ENCODE peak calls at places on chromosomes 2 and 18, in five cellular contexts. R is cardiac muscle cell, G is astrocyte, W is transverse colon, D is aorta. O is an unnamed sample. For H3K36me3 and H3K27me3, the result is how much of the 10 kb centered on the place peaks cover.

GRCh38 chr2:181306785-181307184 is 150.4 kb upstream of the ITGA4 start:
- DNase-seq in G (no peak), W (no peak), D (no peak), R (no peak), O (no peak)

GRCh38 chr18:55096261-55097026 is 137.2 kb upstream of the CCDC68 start:
- DNase-seq in G (peak), D (no peak), R (peak), W (peak), O (no peak)

GRCh38 chr18:46668135-46668534 is 11.1 kb upstream of the LOXHD1 start:
- DNase-seq in W (no peak), R (no peak), G (no peak), D (peak), O (no peak)

GRCh38 chr2:196143641-196144236 is 27.6 kb downstream of the STK17B start:
- DNase-seq in G (peak), W (no peak), D (no peak), R (no peak), O (no peak)

GRCh38 chr2:33354981-33355380 is 121.5 kb upstream of the RASGRP3 start:
- DNase-seq in W (no peak), R (peak), G (peak), D (no peak), O (no peak)

GRCh38 chr2:71667256-71668182 is 214.2 kb downstream of the DYSF start:
- DNase-seq in G (no peak), R (no peak), D (peak), W (no peak), O (no peak)

GRCh38 chr2:161166538-161167409 is 6.5 kb downstream of the TANK start:
- DNase-seq in W (no peak), G (peak), D (no peak), R (no peak), O (peak)

GRCh38 chr2:224938670-224939309 is 103.5 kb downstream of the DOCK10 start:
- DNase-seq in R (peak), G (peak), D (no peak), W (no peak), O (no peak)

GRCh38 chr18:6024740-6025139 is 129.4 kb upstream of the TMEM200C start:
- DNase-seq in G (no peak), D (no peak), W (no peak), R (no peak), O (no peak)

GRCh38 chr2:239545741-239546392 is 145.0 kb upstream of the HDAC4 start:
- DNase-seq in R (no peak), W (no peak), D (peak), G (no peak), O (no peak)

GRCh38 chr2:160401895-160402294 is 91.7 kb downstream of the RBMS1 start:
- DNase-seq in D (no peak), G (no peak), W (no peak), R (no peak), O (no peak)

GRCh38 chr2:143219266-143219665 is 90.0 kb downstream of the ARHGAP15 start:
- DNase-seq in G (no peak), D (no peak), W (no peak), R (no peak), O (no peak)

GRCh38 chr2:239273280-239274234 is 127.3 kb downstream of the HDAC4 start:
- DNase-seq in G (no peak), D (peak), R (no peak), W (peak), O (no peak)

GRCh38 chr2:25929789-25930473 is 51.6 kb upstream of the ASXL2 start:
- DNase-seq in D (no peak), R (no peak), W (no peak), G (no peak), O (no peak)

GRCh38 chr18:46660955-46661749 is 4.1 kb upstream of the LOXHD1 start:
- DNase-seq in R (peak), W (no peak), D (peak), G (peak), O (no peak)

GRCh38 chr2:96872591-96873349 is 2.9 kb upstream of the SEMA4C start:
- DNase-seq in D (peak), W (no peak), R (peak), G (peak), O (no peak)

GRCh38 chr18:33612632-33613031 is 34.6 kb downstream of the ASXL3 start:
- DNase-seq in G (no peak), W (no peak), D (no peak), R (no peak), O (no peak)

GRCh38 chr2:70552501-70553333 is 909 bp downstream of the TGFA start:
- DNase-seq in D (no peak), W (peak), G (no peak), R (no peak), O (no peak)

GRCh38 chr2:49251766-49252165 is 97.5 kb upstream of the FSHR start:
- DNase-seq in G (peak), R (peak), D (no peak), W (no peak), O (peak)

GRCh38 chr2:161090401-161090800 is 69.8 kb upstream of the TANK start:
- DNase-seq in W (peak), G (no peak), R (peak), D (no peak), O (no peak)

GRCh38 chr2:23595021-23595420 is 210.0 kb downstream of the KLHL29 start:
- DNase-seq in R (no peak), W (no peak), D (peak), G (no peak), O (no peak)

GRCh38 chr2:41994177-41994576 is 53.6 kb upstream of the PKDCC start:
- DNase-seq in R (peak), W (no peak), D (no peak), G (peak), O (no peak)

GRCh38 chr2:176110975-176111663 is 4.0 kb downstream of the HOXD11 start:
- DNase-seq in W (peak), D (no peak), G (no peak), R (peak), O (no peak)

GRCh38 chr2:181779288-181779871 is 99.1 kb upstream of the NEUROD1 start:
- DNase-seq in D (no peak), W (no peak), G (peak), R (no peak), O (no peak)

GRCh38 chr18:24937624-24938285 is 414.2 kb downstream of the ZNF521 start:
- DNase-seq in W (no peak), G (no peak), R (no peak), D (no peak), O (no peak)

GRCh38 chr18:76430636-76431035 is 64.4 kb downstream of the ZNF516 start:
- DNase-seq in G (peak), D (no peak), W (no peak), R (peak), O (no peak)

GRCh38 chr2:127597046-127597983 is 48.6 kb upstream of the GPR17 start:
- DNase-seq in D (peak), W (peak), G (no peak), R (no peak), O (no peak)

GRCh38 chr2:110678457-110679336 is 834 bp upstream of the BUB1 start:
- DNase-seq in W (peak), D (no peak), G (peak), R (peak), O (no peak)

GRCh38 chr2:161312996-161313395 is 4.8 kb downstream of the PSMD14 start:
- DNase-seq in W (no peak), D (no peak), R (no peak), G (peak), O (peak)

GRCh38 chr2:71609029-71609428 is 155.7 kb downstream of the DYSF start:
- DNase-seq in R (no peak), G (no peak), W (no peak), D (peak), O (no peak)

GRCh38 chr2:219912530-219912929 is 285.1 kb downstream of the SLC4A3 start:
- DNase-seq in R (peak), G (peak), D (no peak), W (no peak), O (peak)

GRCh38 chr2:230875347-230876315 is 10.9 kb downstream of the ITM2C start:
- DNase-seq in D (no peak), W (no peak), G (no peak), R (no peak), O (no peak)

GRCh38 chr2:70570041-70570661 is 16.5 kb upstream of the TGFA start:
- DNase-seq in W (no peak), D (no peak), R (peak), G (peak), O (no peak)

GRCh38 chr2:235162070-235162469 is 210.3 kb downstream of the SH3BP4 start:
- DNase-seq in R (no peak), D (no peak), G (no peak), W (no peak), O (no peak)

GRCh38 chr2:203451011-203451410 is 84.1 kb downstream of the RAPH1 start:
- DNase-seq in W (no peak), G (peak), D (no peak), R (no peak), O (no peak)
- H3K36me3 ChIP-seq in W (under half), G (under half), D (under half), R (under half), O (under half)

DNA sequence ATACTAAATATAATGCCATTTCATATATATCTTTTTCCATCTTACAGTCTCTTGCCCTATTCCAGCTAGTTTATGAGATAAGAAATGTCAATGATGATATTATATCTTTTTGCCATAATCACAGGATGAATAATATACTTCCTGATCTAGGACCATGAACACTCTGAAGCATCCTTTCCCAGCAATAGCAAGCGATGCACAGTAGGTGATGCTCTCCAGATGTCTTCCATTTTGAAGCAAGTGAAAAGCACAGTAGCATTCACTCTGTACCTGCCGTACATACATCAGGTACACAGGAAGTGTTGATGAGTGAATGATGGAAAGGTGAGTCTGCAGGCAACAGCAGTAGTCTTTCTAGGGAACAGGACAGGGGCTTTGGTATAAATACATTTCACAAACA is 8.6 kb upstream of the SULT1C4 start:
- DNase-seq in G (no peak), D (no peak), R (no peak), W (no peak), O (no peak)
- H3K27me3 ChIP-seq in G (under half), D (under half), R (under half), W (under half), O (under half)

GRCh38 chr18:9771977-9772660 is 64.0 kb downstream of the RAB31 start:
- DNase-seq in W (no peak), R (no peak), D (no peak), G (no peak), O (no peak)
- H3K4me3 ChIP-seq in W (no peak), R (no peak), D (no peak), G (no peak), O (no peak)

DNA sequence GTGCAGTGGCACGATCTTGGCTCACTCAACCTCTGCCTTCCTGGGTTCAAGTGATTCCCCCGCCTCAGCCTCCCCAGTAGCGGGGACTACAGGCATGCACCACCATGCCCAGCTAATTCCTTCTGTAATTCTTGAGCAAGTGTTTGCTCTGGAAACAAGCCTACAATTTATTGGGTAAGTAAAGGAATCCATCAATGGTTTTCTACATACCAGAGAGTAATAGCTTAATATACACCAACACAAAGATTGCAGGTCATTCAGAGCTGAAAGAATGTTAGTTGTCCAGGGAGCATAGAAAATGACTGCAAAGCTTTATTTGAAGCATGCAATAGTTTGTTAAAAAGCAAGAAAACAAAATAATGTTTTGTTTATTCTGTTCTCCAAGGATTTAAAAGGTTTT is 5.6 kb downstream of the IDH1 start:
- DNase-seq in W (no peak), R (peak), D (no peak), G (peak), O (no peak)
- H3K36me3 ChIP-seq in W (under half), R (under half), D (under half), G (under half), O (under half)